ENCODE peak calls at places on chromosomes 6 and 20, in ten cellular contexts. A is progenitor cell of endocrine pancreas, I is retinal pigment epithelial cell, Y is lower lobe of right lung, W is NCI-H69, D is NCI-H1417 treated with DMSO at 0.1 percent for 48 hours, F is HTR-8/SVneo, K is left ventricle myocardium inferior, S is HAP-1, T is NCI-H1930. H is an unnamed sample.

GRCh38 chr6:143621876-143622605 is 55.7 kb upstream of the PHACTR2 start:
- DNase-seq in S (no peak), I (no peak), T (no peak), K (no peak), D (no peak), F (no peak), Y (no peak), W (no peak), A (no peak), H (no peak)

GRCh38 chr6:139173172-139173571 is 38.3 kb downstream of the HECA start:
- DNase-seq in I (no peak), S (no peak), T (no peak), W (peak), D (no peak), A (no peak), Y (no peak), K (no peak), F (no peak), H (no peak)

GRCh38 chr6:138162104-138162946 is 586 bp downstream of the ARFGEF3 start:
- DNase-seq in A (peak), F (no peak), S (no peak), K (no peak), Y (peak), D (no peak), W (peak), I (no peak), T (no peak), H (peak)

GRCh38 chr6:44129841-44130322 is 2.5 kb downstream of the TMEM63B start:
- DNase-seq in W (no peak), T (no peak), S (no peak), Y (no peak), A (no peak), K (no peak), D (no peak), I (no peak), F (no peak), H (peak)

GRCh38 chr6:279630-280029 is 12.7 kb upstream of the DUSP22 start:
- DNase-seq in Y (no peak), K (no peak), S (no peak), D (no peak), I (no peak), T (no peak), W (no peak), F (no peak), A (no peak), H (peak)

GRCh38 chr6:86858970-86859369 is 78.4 kb upstream of the HTR1E start:
- DNase-seq in W (no peak), K (no peak), F (no peak), A (no peak), S (no peak), I (no peak), T (no peak), D (no peak), Y (no peak), H (no peak)

GRCh38 chr20:47740225-47741184 is 44.8 kb downstream of the SULF2 start:
- DNase-seq in T (peak), D (no peak), W (peak), K (peak), S (no peak), F (no peak), I (no peak), A (no peak), Y (peak), H (no peak)

GRCh38 chr6:130046711-130047439 is 28.5 kb downstream of the L3MBTL3 start:
- DNase-seq in D (no peak), T (no peak), S (no peak), A (no peak), I (no peak), Y (no peak), F (no peak), K (no peak), W (no peak), H (no peak)

GRCh38 chr20:37841389-37841788 is 61.5 kb upstream of the VSTM2L start:
- DNase-seq in D (no peak), I (no peak), T (no peak), W (no peak), Y (no peak), K (no peak), F (no peak), A (no peak), S (no peak), H (no peak)

GRCh38 chr20:64140956-64141355 is 23.3 kb upstream of the MYT1 start:
- DNase-seq in A (no peak), T (no peak), F (no peak), S (no peak), K (no peak), W (no peak), Y (peak), D (no peak), I (no peak), H (peak)